ENCODE peak calls at places on chromosome 4, in eight cellular contexts. Y, R, U, S, G, L, V and F are unnamed samples.

GRCh38 chr4:53763813-53764597 is 172.7 kb upstream of the LNX1 start:
- DNase-seq in L (no peak), Y (no peak), V (no peak), U (no peak), G (no peak), R (no peak), S (no peak), F (peak; percentile 19)

GRCh38 chr4:152784490-152785195 is 4.9 kb downstream of the ARFIP1 start:
- DNase-seq in V (peak; percentile 5), S (peak; percentile 18), L (no peak), G (no peak), R (no peak), U (no peak), Y (no peak), F (no peak)

GRCh38 chr4:110193822-110194761 is 4.3 kb downstream of the ELOVL6 start:
- DNase-seq in R (peak; percentile 90), G (peak; percentile 86), V (peak; percentile 74), S (no peak), U (peak; percentile 75), Y (peak; percentile 43), L (peak; percentile 90), F (peak; percentile 89)

GRCh38 chr4:93748943-93749342 is 79.6 kb upstream of the ATOH1 start:
- DNase-seq in V (no peak), G (no peak), R (no peak), U (no peak), L (no peak), Y (no peak), S (no peak), F (no peak)

GRCh38 chr4:88360791-88361190 is 17.9 kb upstream of the HERC6 start:
- DNase-seq in V (no peak), S (no peak), R (no peak), L (no peak), U (no peak), G (no peak), Y (no peak), F (no peak)

GRCh38 chr4:101279377-101279871 is 67.9 kb downstream of the PPP3CA start:
- DNase-seq in G (no peak), S (no peak), V (no peak), L (peak; percentile 32), Y (peak; percentile 9), U (no peak), R (peak; percentile 39), F (no peak)

GRCh38 chr4:113173132-113173531 is 123.7 kb downstream of the ANK2 start:
- DNase-seq in Y (no peak), V (no peak), L (no peak), S (no peak), G (no peak), U (no peak), R (no peak), F (no peak)

GRCh38 chr4:31041385-31041784 is 321.2 kb downstream of the PCDH7 start:
- DNase-seq in V (no peak), L (no peak), Y (no peak), S (no peak), U (no peak), G (no peak), R (no peak), F (no peak)

GRCh38 chr4:4461850-4462249 is 74.9 kb downstream of the NSG1 start:
- DNase-seq in L (peak; percentile 7), U (no peak), Y (no peak), V (peak; percentile 83), S (no peak), G (no peak), R (no peak), F (no peak)

GRCh38 chr4:185396724-185397402 is at the start of gene ANKRD37:
- DNase-seq in G (peak; percentile 84), L (no peak), Y (no peak), V (peak; percentile 68), S (no peak), R (peak; percentile 57), U (no peak), F (no peak)

GRCh38 chr4:185535818-185536729 is 767 bp upstream of the PDLIM3 start:
- DNase-seq in L (no peak), Y (no peak), S (no peak), G (no peak), V (no peak), U (no peak), R (no peak), F (peak; percentile 8)

GRCh38 chr4:14111730-14112171 is 484.2 kb upstream of the BOD1L1 start:
- DNase-seq in R (no peak), Y (no peak), S (no peak), G (no peak), V (no peak), L (no peak), U (no peak), F (no peak)

GRCh38 chr4:100509386-100509785 is 8.4 kb downstream of the EMCN start:
- DNase-seq in S (no peak), Y (no peak), G (no peak), R (no peak), L (no peak), V (no peak), U (no peak), F (no peak)

GRCh38 chr4:113760094-113760851 is 1.3 kb downstream of the CAMK2D start:
- DNase-seq in L (peak; percentile 45), Y (no peak), S (no peak), U (peak; percentile 78), R (peak; percentile 55), G (peak; percentile 28), V (no peak), F (no peak)

GRCh38 chr4:55030606-55031005 is 94.8 kb downstream of the KDR start:
- DNase-seq in U (no peak), S (peak; percentile 41), R (no peak), L (no peak), Y (no peak), G (no peak), V (no peak), F (no peak)

GRCh38 chr4:99945718-99946345 is 586 bp downstream of the DNAJB14 start:
- DNase-seq in V (peak; percentile 44), Y (no peak), L (peak; percentile 3), U (no peak), R (peak; percentile 42), S (peak; percentile 0), G (no peak), F (peak; percentile 53)

GRCh38 chr4:185811509-185812364 is at the start of gene SORBS2:
- DNase-seq in Y (peak; percentile 77), U (no peak), S (peak; percentile 52), G (peak; percentile 74), R (peak; percentile 79), V (peak; percentile 81), L (no peak), F (peak; percentile 68)

GRCh38 chr4:2036866-2037265 is 22.3 kb upstream of the NAT8L start:
- DNase-seq in V (no peak), U (peak; percentile 45), R (peak; percentile 59), G (no peak), S (no peak), L (no peak), Y (no peak), F (no peak)

GRCh38 chr4:1960170-1960825 is 48.5 kb downstream of the NELFA start:
- DNase-seq in U (no peak), S (no peak), R (no peak), Y (no peak), V (no peak), G (no peak), L (no peak), F (no peak)

GRCh38 chr4:42995343-42995944 is 102.9 kb downstream of the GRXCR1 start:
- DNase-seq in G (no peak), Y (no peak), L (peak; percentile 2), R (no peak), S (peak; percentile 1), V (peak; percentile 12), U (no peak), F (no peak)

GRCh38 chr4:4427886-4428285 is 41.0 kb downstream of the NSG1 start:
- DNase-seq in S (no peak), G (no peak), R (no peak), U (no peak), Y (no peak), V (no peak), L (no peak), F (no peak)

GRCh38 chr4:113145519-113146291 is 96.3 kb downstream of the ANK2 start:
- DNase-seq in L (no peak), R (no peak), V (peak; percentile 85), S (no peak), Y (peak; percentile 5), G (peak; percentile 66), U (no peak), F (no peak)

GRCh38 chr4:173560896-173561295 is 30.9 kb upstream of the HAND2 start:
- DNase-seq in Y (no peak), S (no peak), R (no peak), U (no peak), G (no peak), V (no peak), L (no peak), F (no peak)